ENCODE peak calls at places on chromosomes 5 and 9, in seven cellular contexts. F is fibroblast of pulmonary artery; N is cardiac fibroblast; M is bronchial epithelial cell; J is astrocyte; B is Caco-2; O is CD8-positive, alpha-beta T cell. Q is an unnamed sample.

GRCh38 chr5:169581580-169582227 is 1.9 kb upstream of the SPDL1 start:
- DNase-seq in F (peak), N (peak), M (peak), J (no peak), B (peak), O (peak), Q (peak)

GRCh38 chr5:172505840-172506638 is 51.7 kb upstream of the SH3PXD2B start:
- DNase-seq in F (no peak), N (no peak), M (no peak), J (no peak), B (peak), O (no peak), Q (no peak)

GRCh38 chr5:2670856-2671404 is 80.5 kb downstream of the IRX2 start:
- DNase-seq in F (no peak), N (no peak), M (no peak), J (no peak), B (no peak), O (no peak), Q (no peak)

GRCh38 chr9:38001430-38001829 is 67.6 kb downstream of the SHB start:
- DNase-seq in F (no peak), N (no peak), M (no peak), J (no peak), B (no peak), O (no peak), Q (no peak)

GRCh38 chr5:69295088-69295754 is 37.4 kb downstream of the CCDC125 start:
- DNase-seq in F (peak), N (peak), M (peak), J (peak), B (no peak), O (no peak), Q (no peak)

GRCh38 chr5:120457839-120458507 is 6.1 kb upstream of the PRR16 start:
- DNase-seq in F (peak), N (peak), M (peak), J (peak), B (peak), O (peak), Q (no peak)

GRCh38 chr5:40217509-40217908 is 462.2 kb upstream of the PTGER4 start:
- DNase-seq in F (no peak), N (no peak), M (no peak), J (no peak), B (no peak), O (no peak), Q (no peak)

GRCh38 chr9:122097679-122098315 is 4.7 kb upstream of the TTLL11 start:
- DNase-seq in F (no peak), N (no peak), M (no peak), J (no peak), B (no peak), O (no peak), Q (peak)

GRCh38 chr5:124477002-124477546 is 269.4 kb downstream of the ZNF608 start:
- DNase-seq in F (no peak), N (no peak), M (no peak), J (no peak), B (no peak), O (no peak), Q (no peak)

GRCh38 chr9:114484854-114485443 is 20.3 kb downstream of the WHRN start:
- DNase-seq in F (peak), N (peak), M (peak), J (peak), B (no peak), O (peak), Q (peak)

GRCh38 chr5:59596586-59597348 is 296.8 kb downstream of the PDE4D start:
- DNase-seq in F (peak), N (peak), M (peak), J (peak), B (no peak), O (no peak), Q (no peak)

DNA sequence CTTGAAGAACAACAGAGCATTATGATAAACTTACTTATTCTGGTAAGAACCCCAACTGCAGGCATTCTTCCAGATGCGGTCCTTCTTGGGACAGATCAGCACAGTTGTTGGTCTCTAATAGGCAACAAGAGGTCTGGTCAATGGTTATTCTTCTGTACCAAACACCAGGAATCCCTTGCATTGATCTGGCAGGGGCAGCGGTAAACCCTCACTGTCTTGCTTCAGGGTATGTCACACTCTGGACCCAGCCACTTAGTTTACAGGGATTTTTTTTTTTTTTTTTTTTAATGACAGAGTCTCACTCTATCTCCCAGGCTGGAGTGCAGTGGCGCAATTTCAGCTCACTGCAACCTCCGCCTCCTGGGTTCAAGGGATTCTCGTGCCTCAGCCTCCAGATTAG is 1.3 kb upstream of the FAM193B start:
- DNase-seq in F (no peak), N (no peak), M (no peak), J (no peak), B (no peak), O (no peak), Q (no peak)
- H3K4me3 ChIP-seq in F (no peak), N (no peak), M (no peak), J (no peak), B (no peak), O (no peak), Q (no peak)

GRCh38 chr5:139027150-139027549 is 152.0 kb upstream of the LRRTM2 start:
- DNase-seq in F (no peak), N (no peak), M (no peak), J (no peak), B (no peak), O (no peak), Q (peak)
- TF ChIP-seq CTCF in F (no peak), N (no peak), M (no peak), J (no peak), B (no peak), O (no peak), Q (no peak)

GRCh38 chr5:176132471-176133288 is 105.5 kb upstream of the SIMC1 start:
- DNase-seq in F (no peak), N (no peak), M (no peak), J (no peak), B (no peak), O (no peak), Q (no peak)
- H3K4me3 ChIP-seq in F (no peak), N (no peak), M (no peak), J (no peak), B (no peak), O (peak), Q (no peak)

DNA sequence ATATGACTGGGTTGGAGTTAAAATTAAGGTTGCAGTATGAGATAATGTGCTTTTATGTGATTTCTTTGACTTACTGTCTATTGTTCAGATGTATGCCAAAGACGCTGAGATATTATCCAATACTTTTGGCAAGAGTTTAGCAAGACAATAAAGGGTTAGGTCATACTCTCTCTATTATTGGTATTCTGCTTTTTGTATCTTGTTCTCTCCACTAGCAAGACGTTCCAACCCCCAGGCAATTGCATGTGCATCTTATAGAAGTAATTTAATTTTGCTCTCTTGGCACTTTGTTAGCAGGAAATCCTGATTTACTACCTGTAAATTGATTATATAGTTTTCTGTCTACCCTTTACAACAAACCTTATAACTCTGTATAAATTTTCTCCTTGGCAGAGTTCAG is 1093.6 kb downstream of the CDH9 start:
- DNase-seq in F (no peak), N (no peak), M (no peak), J (no peak), B (no peak), O (no peak), Q (no peak)
- TF ChIP-seq CTCF in F (no peak), N (no peak), M (no peak), J (no peak), B (no peak), O (no peak), Q (no peak)

GRCh38 chr9:77016526-77017504 is 2.6 kb upstream of the FOXB2 start:
- DNase-seq in F (no peak), N (no peak), M (no peak), J (no peak), B (no peak), O (no peak), Q (no peak)

GRCh38 chr9:77017505-77017894 is 2.0 kb upstream of the FOXB2 start:
- DNase-seq in F (no peak), N (no peak), M (no peak), J (no peak), B (no peak), O (no peak), Q (no peak)

GRCh38 chr9:77015291-77016048 is 4.0 kb upstream of the FOXB2 start:
- DNase-seq in F (no peak), N (no peak), M (no peak), J (no peak), B (no peak), O (no peak), Q (no peak)

GRCh38 chr9:77014597-77015263 is 4.7 kb upstream of the FOXB2 start:
- DNase-seq in F (no peak), N (no peak), M (no peak), J (no peak), B (no peak), O (no peak), Q (no peak)

DNA sequence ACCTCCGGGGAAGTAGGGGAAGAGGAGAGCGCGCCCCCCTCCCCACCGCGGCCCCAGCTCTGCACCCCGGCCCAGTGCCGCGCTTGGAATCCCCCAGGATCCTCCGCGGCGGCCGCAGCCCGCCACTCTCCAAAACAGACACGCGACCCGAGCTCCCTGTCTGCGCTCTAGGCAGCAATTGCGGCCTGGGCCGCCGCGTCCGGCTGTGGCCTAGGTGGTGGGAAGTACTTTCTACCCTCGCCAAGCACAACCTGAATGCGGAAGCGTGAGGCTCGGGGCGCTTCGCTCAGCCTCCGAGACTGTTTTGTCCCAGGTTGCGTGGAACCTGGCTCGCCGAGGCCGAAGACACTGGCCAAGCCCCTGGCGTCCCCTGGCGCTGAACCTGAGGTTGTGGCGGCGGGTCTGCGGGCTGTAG is 3.3 kb upstream of the FOXB2 start:
- DNase-seq in F (no peak), N (no peak), M (no peak), J (no peak), B (no peak), O (no peak), Q (peak)
- H3K4me3 ChIP-seq in F (no peak), N (no peak), M (no peak), J (no peak), B (no peak), O (no peak), Q (no peak)

DNA sequence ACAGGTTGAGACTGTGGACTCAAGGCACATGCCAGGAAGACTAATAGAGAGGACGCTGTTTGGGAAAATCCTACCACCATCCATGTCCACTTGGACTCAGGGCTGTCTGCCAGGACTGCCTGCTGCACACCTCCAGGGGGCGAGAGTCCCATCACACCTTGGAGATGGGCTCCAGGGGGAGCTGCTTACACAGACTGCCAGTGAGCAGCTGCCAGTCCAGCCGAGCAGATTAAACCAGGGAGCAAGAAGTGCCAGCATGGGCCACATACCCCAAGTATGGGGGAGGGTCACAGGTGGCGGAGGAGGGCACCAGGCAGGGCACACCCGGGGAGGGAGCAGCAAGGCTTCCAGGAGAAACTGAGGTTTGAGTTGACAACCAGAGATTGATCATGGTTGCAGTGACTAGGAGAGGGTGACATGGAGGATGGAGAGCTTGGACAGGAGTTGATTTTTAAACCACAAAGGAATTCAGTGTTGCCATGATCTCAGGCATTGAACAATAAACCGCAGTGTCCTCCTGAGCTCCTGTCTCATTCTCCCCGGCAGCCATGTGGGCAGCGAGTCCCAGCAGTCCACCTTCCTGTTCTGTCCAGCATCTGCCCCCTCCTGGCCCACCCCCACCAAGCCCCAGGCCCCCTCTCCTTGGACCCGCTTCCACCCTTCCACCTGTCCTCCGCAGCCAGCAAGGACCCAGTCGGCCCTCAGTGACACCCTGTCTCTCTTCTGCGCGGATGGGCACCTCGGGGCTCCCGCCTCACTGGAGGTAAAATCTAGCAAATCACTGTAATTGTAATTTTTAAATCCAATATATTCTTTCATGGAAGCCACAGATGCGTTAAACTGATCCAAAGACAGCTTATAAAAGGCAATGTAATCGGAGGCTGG is 3.1 kb upstream of the VAV2 start:
- DNase-seq in F (no peak), N (no peak), M (no peak), J (peak), B (no peak), O (no peak), Q (no peak)
- TF ChIP-seq CTCF in F (peak), N (peak), M (peak), J (peak), B (no peak), O (no peak), Q (no peak)

DNA sequence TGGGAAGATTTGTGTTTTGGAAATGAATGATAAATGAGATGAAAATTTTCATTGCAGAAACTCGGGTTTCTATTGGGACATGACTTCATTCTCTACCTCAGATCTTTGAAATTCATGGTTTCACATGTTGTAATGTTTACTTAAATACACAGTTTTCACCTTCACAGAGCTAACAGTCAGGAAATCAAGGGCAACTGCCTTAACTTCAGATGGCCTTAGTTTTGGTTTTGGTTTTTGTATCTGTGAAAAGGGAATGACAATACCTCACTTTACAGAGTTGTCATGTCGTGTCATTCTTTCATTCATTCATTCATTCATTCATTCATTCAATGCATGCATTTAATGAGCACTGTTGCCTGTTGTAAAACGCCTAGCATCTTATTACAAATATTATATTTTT is 41.9 kb downstream of the NIM1K start:
- DNase-seq in F (no peak), N (no peak), M (no peak), J (no peak), B (no peak), O (no peak), Q (no peak)
- H3K4me3 ChIP-seq in F (no peak), N (no peak), M (no peak), J (no peak), B (no peak), O (no peak), Q (no peak)

GRCh38 chr5:75325242-75325641 is 11.8 kb upstream of the HMGCR start:
- DNase-seq in F (no peak), N (no peak), M (no peak), J (no peak), B (no peak), O (no peak), Q (no peak)
- TF ChIP-seq CTCF in F (no peak), N (no peak), M (no peak), J (peak), B (no peak), O (no peak), Q (no peak)

Q was measured in HL-60.